ENCODE peak calls at places on chromosomes 2 and 18, in five cellular contexts. F is mesenchymal stem cell, O is mesendoderm, B is neuronal stem cell, L is H9. G is an unnamed sample.

GRCh38 chr2:71800106-71800809 is 346.9 kb downstream of the DYSF start:
- DNase-seq in B (no peak), L (no peak), F (no peak), O (no peak), G (no peak)

GRCh38 chr2:17470855-17471641 is 47.2 kb downstream of the RAD51AP2 start:
- DNase-seq in F (peak), L (peak), O (peak), B (peak), G (peak)

GRCh38 chr2:234288974-234289455 is 207.9 kb downstream of the ARL4C start:
- DNase-seq in F (peak), L (peak), O (peak), B (peak), G (peak)

GRCh38 chr2:100818606-100819364 is 1.2 kb upstream of the NPAS2 start:
- DNase-seq in B (no peak), L (peak), F (peak), O (peak), G (peak)

GRCh38 chr18:30510882-30511281 is 531.7 kb downstream of the DSC3 start:
- DNase-seq in O (no peak), F (no peak), L (no peak), B (no peak), G (no peak)

GRCh38 chr18:79887181-79888000 is 64.1 kb downstream of the SLC66A2 start:
- DNase-seq in F (no peak), O (no peak), L (no peak), B (no peak), G (no peak)

GRCh38 chr18:45839415-45840395 is 14.2 kb downstream of the SIGLEC15 start:
- DNase-seq in F (peak), B (no peak), L (peak), O (peak), G (peak)

GRCh38 chr2:145617906-145618305 is 1098.0 kb upstream of the ZEB2 start:
- DNase-seq in L (no peak), O (no peak), B (no peak), F (no peak), G (peak)

GRCh38 chr2:29662841-29663240 is 258.5 kb downstream of the ALK start:
- DNase-seq in B (no peak), L (no peak), O (no peak), F (no peak), G (peak)

GRCh38 chr2:142722569-142722968 is 154.9 kb upstream of the KYNU start:
- DNase-seq in B (no peak), L (no peak), O (no peak), F (peak), G (peak)

GRCh38 chr2:128746356-128746755 is 427.7 kb upstream of the HS6ST1 start:
- DNase-seq in O (no peak), B (no peak), F (peak), L (no peak), G (peak)

GRCh38 chr18:51194604-51195003 is 2.9 kb downstream of the MEX3C start:
- DNase-seq in B (no peak), O (peak), F (no peak), L (no peak), G (no peak)

GRCh38 chr2:15584316-15584715 is 7.4 kb upstream of the DDX1 start:
- DNase-seq in F (no peak), O (no peak), B (no peak), L (no peak), G (no peak)

GRCh38 chr18:26992920-26993319 is 127.4 kb upstream of the AQP4 start:
- DNase-seq in O (no peak), F (no peak), L (no peak), B (no peak), G (no peak)

GRCh38 chr2:213159768-213160167 is 8.4 kb upstream of the IKZF2 start:
- DNase-seq in B (no peak), O (no peak), F (no peak), L (no peak), G (no peak)

GRCh38 chr2:3483227-3483985 is 35.9 kb downstream of the ADI1 start:
- DNase-seq in B (no peak), F (no peak), O (peak), L (peak), G (peak)

GRCh38 chr2:46512185-46512584 is 32.8 kb downstream of the TMEM247 start:
- DNase-seq in B (no peak), O (no peak), L (no peak), F (no peak), G (no peak)

GRCh38 chr2:135047295-135047694 is at the start of gene MAP3K19:
- DNase-seq in F (no peak), L (no peak), B (no peak), O (no peak), G (no peak)

GRCh38 chr2:21194147-21194546 is 70.4 kb downstream of the TDRD15 start:
- DNase-seq in B (no peak), F (no peak), L (no peak), O (no peak), G (no peak)

GRCh38 chr2:61816480-61817355 is 37.1 kb downstream of the FAM161A start:
- DNase-seq in B (no peak), L (no peak), O (no peak), F (no peak), G (peak)

GRCh38 chr2:64537991-64538390 is 13.9 kb downstream of the AFTPH start:
- DNase-seq in L (no peak), F (peak), B (no peak), O (peak), G (peak)

GRCh38 chr2:33694904-33695303 is 95.8 kb upstream of the FAM98A start:
- DNase-seq in B (no peak), L (no peak), F (no peak), O (no peak), G (no peak)

GRCh38 chr2:46701152-46701551 is 214.5 kb downstream of the MCFD2 start:
- DNase-seq in B (no peak), F (peak), L (no peak), O (no peak), G (peak)

GRCh38 chr2:129888896-129889295 is 90.6 kb upstream of the RAB6C start:
- DNase-seq in L (no peak), B (no peak), F (peak), O (peak), G (peak)

GRCh38 chr2:86050301-86050700 is 55.4 kb downstream of the POLR1A start:
- DNase-seq in F (no peak), L (no peak), B (no peak), O (no peak), G (no peak)

GRCh38 chr2:85978883-85979780 is 90.3 kb upstream of the ST3GAL5 start:
- DNase-seq in F (no peak), L (no peak), O (no peak), B (no peak), G (no peak)

GRCh38 chr2:195304310-195304709 is 352.7 kb upstream of the SLC39A10 start:
- DNase-seq in O (peak), B (no peak), F (peak), L (peak), G (peak)

GRCh38 chr2:52117299-52117698 is 1085.4 kb upstream of the NRXN1 start:
- DNase-seq in L (no peak), O (no peak), F (peak), B (no peak), G (peak)

GRCh38 chr2:213021971-213022899 is 129.2 kb downstream of the IKZF2 start:
- DNase-seq in F (peak), O (no peak), L (no peak), B (no peak), G (peak)

GRCh38 chr2:40317047-40317446 is 134.8 kb downstream of the SLC8A1 start:
- DNase-seq in B (no peak), L (no peak), O (no peak), F (no peak), G (peak)

GRCh38 chr2:75020476-75020875 is 62.0 kb downstream of the POLE4 start:
- DNase-seq in F (no peak), L (no peak), O (no peak), B (no peak), G (no peak)
- H3K18ac ChIP-seq in F (peak), L (no peak), O (no peak), B (peak), G (peak)

DNA sequence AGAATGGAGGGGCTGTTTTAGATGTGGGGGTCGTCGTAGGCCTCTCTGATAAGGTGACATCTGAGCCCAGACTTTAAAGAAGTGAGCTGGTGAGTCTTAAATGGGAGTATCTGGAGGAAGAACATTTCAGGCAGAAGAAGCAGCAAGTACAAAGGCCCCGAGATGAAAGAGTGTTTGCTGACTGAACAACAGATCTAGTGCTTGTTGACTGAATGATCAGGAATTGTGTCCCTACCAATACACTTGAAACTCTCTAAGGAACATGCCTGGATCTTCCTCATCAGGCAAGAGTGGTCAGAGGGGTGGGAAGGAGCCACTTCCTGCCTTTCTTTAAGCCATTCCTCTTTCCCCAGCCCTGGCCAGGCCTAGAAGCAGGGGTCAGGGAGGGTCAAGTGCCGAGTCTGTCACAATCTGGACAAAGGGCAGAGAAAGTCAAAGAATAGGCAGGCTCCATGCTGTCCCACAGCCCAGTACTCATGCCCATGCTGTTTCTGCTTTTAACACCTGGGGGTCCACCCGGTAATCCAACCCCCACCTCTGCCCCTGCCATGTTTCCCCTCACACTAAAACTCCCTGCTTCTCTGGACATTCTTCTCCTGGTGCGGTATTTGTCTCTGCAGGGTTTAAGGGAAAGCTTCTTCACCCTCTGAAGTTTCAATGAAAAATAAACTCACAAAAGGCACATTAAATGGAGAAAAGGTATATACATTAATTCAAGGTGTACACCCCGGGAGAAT is 3.0 kb upstream of the TMEM37 start:
- DNase-seq in O (no peak), L (peak), F (peak), B (no peak), G (no peak)
- H3K18ac ChIP-seq in O (no peak), L (no peak), F (no peak), B (no peak), G (no peak)

GRCh38 chr2:157559061-157559460 is 69.6 kb downstream of the ACVR1C start:
- DNase-seq in B (no peak), L (no peak), F (peak), O (no peak), G (peak)

GRCh38 chr2:157559890-157560289 is 68.8 kb downstream of the ACVR1C start:
- DNase-seq in B (no peak), F (no peak), L (no peak), O (no peak), G (no peak)

GRCh38 chr2:157557770-157558169 is 70.9 kb downstream of the ACVR1C start:
- DNase-seq in F (no peak), L (no peak), O (no peak), B (no peak), G (no peak)

GRCh38 chr2:157559461-157559860 is 69.2 kb downstream of the ACVR1C start:
- DNase-seq in F (no peak), L (no peak), O (peak), B (no peak), G (no peak)
- H3K18ac ChIP-seq in F (no peak), L (no peak), O (no peak), B (no peak), G (no peak)

GRCh38 chr2:105144128-105144940 is 97.2 kb upstream of the GPR45 start:
- DNase-seq in B (no peak), O (no peak), L (no peak), F (no peak), G (no peak)
- H3K18ac ChIP-seq in B (peak), O (peak), L (peak), F (no peak), G (no peak)